ENCODE peak calls at places on chromosome 19, in five cellular contexts. T is bronchial epithelial cell, W is tibial artery, F is small intestine, G is GM23338. S is an unnamed sample.

GRCh38 chr19:30256510-30256850 is 115.7 kb upstream of the ZNF536 start:
- DNase-seq in T (no peak), W (no peak), G (no peak), F (no peak), S (no peak)

GRCh38 chr19:50486823-50487515 is 10.3 kb upstream of the GARIN5A start:
- DNase-seq in F (no peak), T (peak), G (peak), W (no peak), S (peak)

GRCh38 chr19:58123354-58123753 is 25.3 kb upstream of the ZSCAN18 start:
- DNase-seq in F (no peak), W (no peak), G (peak), T (no peak), S (no peak)

GRCh38 chr19:12754465-12755196 is 3.0 kb downstream of the BEST2 start:
- DNase-seq in F (no peak), T (no peak), W (no peak), G (peak), S (no peak)

GRCh38 chr19:44682807-44683206 is 11.5 kb downstream of the CEACAM19 start:
- DNase-seq in F (no peak), G (no peak), T (no peak), W (no peak), S (no peak)

GRCh38 chr19:15589760-15590451 is 25.1 kb upstream of the CYP4F8 start:
- DNase-seq in T (no peak), W (no peak), G (no peak), F (no peak), S (no peak)

GRCh38 chr19:16078759-16079707 is 2.7 kb downstream of the TPM4 start:
- DNase-seq in F (peak), T (peak), G (peak), W (peak), S (peak)

GRCh38 chr19:51733742-51734522 is 10.1 kb upstream of the HAS1 start:
- DNase-seq in W (no peak), G (peak), F (no peak), T (no peak), S (no peak)

GRCh38 chr19:30227661-30228112 is 144.5 kb upstream of the ZNF536 start:
- DNase-seq in W (peak), F (peak), G (peak), T (no peak), S (peak)

GRCh38 chr19:6161271-6161850 is 25.9 kb downstream of the ACSBG2 start:
- DNase-seq in W (no peak), T (peak), F (peak), G (peak), S (peak)

GRCh38 chr19:40523322-40524047 is 53.2 kb upstream of the SHKBP1 start:
- DNase-seq in T (peak), W (peak), F (peak), G (peak), S (peak)

GRCh38 chr19:589693-590395 is at the start of gene HCN2:
- DNase-seq in F (no peak), T (no peak), W (no peak), G (no peak), S (no peak)
- H3K4me3 ChIP-seq in F (peak), T (no peak), W (no peak), G (peak), S (no peak)

DNA sequence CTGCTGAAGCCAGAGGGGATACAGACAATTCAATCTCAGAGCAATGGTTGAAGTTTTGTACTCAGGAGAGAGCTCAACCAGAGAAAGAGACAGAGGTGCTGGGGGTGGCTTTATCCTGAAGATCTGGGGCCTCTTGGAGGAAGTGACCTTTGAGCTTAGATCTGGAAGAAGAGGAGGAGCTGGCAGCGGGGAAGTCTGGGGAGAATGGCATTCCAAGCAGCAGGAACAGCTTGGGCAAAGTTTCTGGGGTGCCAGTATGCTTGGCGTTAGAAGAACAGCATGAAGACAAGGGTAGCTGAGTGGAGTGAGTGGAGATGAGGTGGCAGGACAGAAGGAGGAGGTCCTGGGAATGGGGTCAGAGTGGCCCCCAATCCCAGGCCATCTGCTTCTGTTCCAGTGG is 11.3 kb downstream of the MAST3 start:
- DNase-seq in G (no peak), W (no peak), T (no peak), F (peak), S (no peak)
- H3K4me3 ChIP-seq in G (peak), W (no peak), T (no peak), F (no peak), S (no peak)

DNA sequence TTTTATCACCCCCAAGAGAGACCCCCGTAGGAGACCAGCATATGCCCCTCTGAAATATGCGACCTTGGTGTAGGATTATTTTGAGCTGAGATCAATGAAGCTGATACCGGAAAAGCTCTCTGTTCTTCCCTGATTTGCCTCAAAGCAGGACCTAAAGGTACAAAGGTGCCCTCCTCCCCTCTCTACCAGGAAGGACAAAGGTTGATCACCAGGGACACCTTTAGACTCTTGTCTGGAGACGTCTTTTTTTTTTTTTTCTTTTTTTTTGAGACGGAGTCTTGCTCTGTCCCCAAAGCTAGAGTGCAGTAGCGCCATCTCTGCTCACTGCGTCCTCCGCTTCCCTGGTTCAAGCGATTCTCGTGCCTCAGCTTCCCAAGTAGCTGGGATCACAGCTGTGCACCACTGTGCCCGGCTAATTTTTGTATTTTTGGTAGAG is 792 bp upstream of the PEX11G start:
- DNase-seq in G (peak), T (no peak), F (peak), W (no peak), S (no peak)
- H3K4me3 ChIP-seq in G (no peak), T (no peak), F (no peak), W (peak), S (no peak)

GRCh38 chr19:709965-710714 is 1.4 kb downstream of the PALM start:
- DNase-seq in W (peak), G (no peak), T (no peak), F (no peak), S (no peak)
- H3K4me3 ChIP-seq in W (peak), G (peak), T (no peak), F (no peak), S (no peak)

DNA sequence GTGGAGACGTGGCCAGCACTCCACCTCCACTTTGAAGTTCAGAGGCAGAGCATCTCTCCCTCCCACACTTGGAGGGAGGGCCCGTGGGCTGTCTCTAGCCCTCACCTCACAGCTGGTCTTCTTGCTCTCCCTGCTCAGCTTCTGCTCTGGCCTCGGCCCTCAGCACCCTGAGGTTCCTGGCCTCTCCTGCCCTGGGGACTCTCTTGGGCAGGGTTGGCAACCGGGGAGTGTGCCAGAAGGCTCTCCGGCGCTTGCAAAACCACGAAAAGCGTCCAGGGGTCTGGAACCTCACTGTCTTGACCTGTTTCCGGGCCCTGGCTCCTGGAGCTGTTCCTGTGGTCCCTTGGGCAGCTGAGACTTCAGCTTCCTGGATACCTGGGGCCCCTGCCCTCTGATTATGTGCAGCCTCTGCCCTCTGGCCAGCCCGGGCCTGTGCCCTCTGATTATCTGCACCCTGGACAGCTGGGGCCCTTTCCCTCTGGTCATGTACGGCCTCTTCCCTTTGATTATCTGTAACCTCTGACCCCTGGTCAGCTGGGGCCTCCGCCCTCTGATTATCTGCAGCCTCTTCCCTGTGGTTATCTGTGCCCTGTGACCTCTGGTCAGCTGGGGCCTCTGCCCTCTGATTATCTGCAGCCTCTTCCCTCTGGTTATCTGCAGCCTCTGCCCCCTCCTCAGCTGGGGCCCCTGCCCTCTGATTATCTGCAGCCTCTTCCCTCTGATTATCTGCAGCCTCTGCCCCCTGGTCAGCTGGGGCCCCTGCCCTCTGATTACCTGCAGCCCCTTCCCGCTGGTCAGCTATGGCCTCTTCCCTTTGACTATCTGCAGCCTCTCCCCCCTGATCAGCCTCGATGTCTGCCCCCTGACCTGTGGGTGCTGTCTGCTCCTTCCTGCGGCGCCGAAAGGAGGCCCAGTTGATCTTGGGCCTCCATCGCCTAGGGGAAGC is 2.0 kb downstream of the CCDC8 start:
- DNase-seq in T (no peak), W (no peak), F (no peak), G (no peak), S (no peak)
- H3K4me3 ChIP-seq in T (peak), W (peak), F (no peak), G (peak), S (peak)

GRCh38 chr19:34961775-34962174 is 2.3 kb downstream of the ZNF792 start:
- DNase-seq in W (no peak), F (no peak), T (no peak), G (no peak), S (no peak)

GRCh38 chr19:34962945-34963530 is 991 bp downstream of the ZNF792 start:
- DNase-seq in G (no peak), F (peak), T (no peak), W (no peak), S (no peak)

GRCh38 chr19:34960940-34961679 is 2.9 kb downstream of the ZNF792 start:
- DNase-seq in W (no peak), T (no peak), G (no peak), F (no peak), S (no peak)

GRCh38 chr19:34963531-34964406 is at the start of gene ZNF792:
- DNase-seq in T (no peak), F (peak), W (peak), G (peak), S (peak)

DNA sequence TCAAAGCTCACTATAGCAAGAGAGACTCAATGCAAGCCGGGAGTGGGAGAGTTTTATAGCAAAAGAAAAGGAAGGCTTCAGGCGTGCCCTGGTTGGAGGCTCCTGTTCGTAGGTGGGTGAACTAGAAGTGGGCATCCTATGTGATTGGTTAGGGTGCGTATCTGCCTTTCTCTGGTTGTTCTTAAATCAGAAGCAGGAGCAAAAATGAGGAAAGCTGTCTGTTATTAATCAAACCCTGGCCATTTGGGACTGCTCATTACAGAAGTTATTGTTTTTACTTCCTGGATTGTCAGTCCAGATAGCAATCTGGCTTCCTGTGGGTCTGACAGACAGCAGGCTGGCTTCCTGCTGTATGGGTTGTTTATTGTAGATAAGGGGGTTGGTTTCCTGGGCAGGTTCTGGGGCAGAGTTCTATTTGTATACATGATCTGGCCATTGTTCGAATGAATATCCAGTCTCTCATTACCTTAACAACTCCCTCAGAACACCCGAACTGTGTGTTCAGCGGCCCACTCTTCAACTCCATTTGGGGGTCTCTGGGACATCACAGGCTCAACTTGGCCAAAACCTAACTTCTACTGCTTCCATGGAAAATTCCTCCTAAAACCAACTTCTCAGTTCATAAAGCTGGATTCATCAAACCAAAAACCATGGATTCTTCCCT is 1.6 kb downstream of the ZNF792 start:
- DNase-seq in W (no peak), G (no peak), F (peak), T (no peak), S (no peak)
- H3K4me3 ChIP-seq in W (peak), G (peak), F (no peak), T (no peak), S (no peak)

DNA sequence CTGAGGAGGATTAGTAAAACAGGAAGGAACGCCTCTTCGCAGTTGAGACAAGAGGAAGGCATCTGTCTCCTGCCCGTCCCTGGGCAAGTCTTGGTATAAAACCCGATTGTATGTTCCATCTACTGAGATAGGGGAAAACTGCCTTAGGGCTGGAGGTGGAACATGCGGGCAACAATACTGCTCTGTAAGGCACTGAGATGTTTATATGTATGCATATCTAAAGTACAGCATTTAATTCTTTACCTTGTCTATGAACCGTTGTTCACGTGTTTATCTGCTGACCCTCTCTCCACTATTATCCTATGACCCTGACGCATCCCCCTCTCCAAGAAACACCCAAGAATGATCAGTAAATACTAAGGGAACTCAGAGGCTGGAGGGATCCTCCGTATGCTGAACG is 722 bp upstream of the TIMM50 start:
- DNase-seq in T (peak), W (no peak), G (no peak), F (no peak), S (no peak)
- H3K4me3 ChIP-seq in T (peak), W (peak), G (peak), F (no peak), S (peak)

S was measured in MG63.